ENCODE peak calls at places on chromosome X, in four cellular contexts. One of them, this sample, is unnamed.

GRCh38 chrX:104113237-104113965 is 1.1 kb downstream of the ZCCHC18 start:
- DNase-seq in fibroblast of mammary gland: peak; percentile 38
- DNase-seq in psoas muscle: peak; percentile 59
- DNase-seq in neural crest cell: peak; percentile 36
- DNase-seq in this sample: no peak

GRCh38 chrX:45824471-45824870 is 623.8 kb upstream of the DIPK2B start:
- DNase-seq in psoas muscle: no peak
- DNase-seq in fibroblast of mammary gland: peak; percentile 95
- DNase-seq in neural crest cell: no peak
- DNase-seq in this sample: no peak

GRCh38 chrX:81336455-81337144 is 134.7 kb downstream of the SH3BGRL start:
- DNase-seq in neural crest cell: no peak
- DNase-seq in fibroblast of mammary gland: no peak
- DNase-seq in psoas muscle: no peak
- DNase-seq in this sample: no peak

GRCh38 chrX:54043696-54044125 is 562 bp downstream of the PHF8 start:
- DNase-seq in fibroblast of mammary gland: peak; percentile 17
- DNase-seq in neural crest cell: no peak
- DNase-seq in psoas muscle: no peak
- DNase-seq in this sample: no peak

GRCh38 chrX:23756165-23756564 is 13.1 kb upstream of the ACOT9 start:
- DNase-seq in psoas muscle: peak; percentile 56
- DNase-seq in neural crest cell: peak; percentile 76
- DNase-seq in fibroblast of mammary gland: peak; percentile 61
- DNase-seq in this sample: peak; percentile 62

GRCh38 chrX:79161655-79162054 is 17.2 kb downstream of the GPR174 start:
- DNase-seq in psoas muscle: no peak
- DNase-seq in fibroblast of mammary gland: no peak
- DNase-seq in neural crest cell: no peak
- DNase-seq in this sample: no peak

GRCh38 chrX:140343226-140343873 is 161.5 kb downstream of the SOX3 start:
- DNase-seq in fibroblast of mammary gland: no peak
- DNase-seq in neural crest cell: no peak
- DNase-seq in psoas muscle: no peak
- DNase-seq in this sample: no peak

GRCh38 chrX:16643160-16643559 is 6.8 kb upstream of the S100G start:
- DNase-seq in fibroblast of mammary gland: peak; percentile 50
- DNase-seq in neural crest cell: no peak
- DNase-seq in psoas muscle: no peak
- DNase-seq in this sample: no peak

GRCh38 chrX:13898084-13898483 is 81.2 kb upstream of the GPM6B start:
- DNase-seq in psoas muscle: no peak
- DNase-seq in fibroblast of mammary gland: peak; percentile 89
- DNase-seq in neural crest cell: no peak
- DNase-seq in this sample: no peak

GRCh38 chrX:155632424-155633100 is 19.8 kb upstream of the TMLHE start:
- DNase-seq in fibroblast of mammary gland: no peak
- DNase-seq in psoas muscle: no peak
- DNase-seq in neural crest cell: no peak
- DNase-seq in this sample: no peak

GRCh38 chrX:120485562-120486520 is 16.7 kb upstream of the LAMP2 start:
- DNase-seq in fibroblast of mammary gland: peak; percentile 87
- DNase-seq in neural crest cell: peak; percentile 49
- DNase-seq in psoas muscle: peak; percentile 88
- DNase-seq in this sample: no peak

GRCh38 chrX:18639280-18639679 is 32.6 kb downstream of the RS1 start:
- DNase-seq in fibroblast of mammary gland: no peak
- DNase-seq in psoas muscle: no peak
- DNase-seq in neural crest cell: no peak
- DNase-seq in this sample: no peak

GRCh38 chrX:25131055-25131454 is 115.3 kb upstream of the ARX start:
- DNase-seq in neural crest cell: no peak
- DNase-seq in psoas muscle: no peak
- DNase-seq in fibroblast of mammary gland: peak; percentile 9
- DNase-seq in this sample: no peak

GRCh38 chrX:80335062-80335830 is 85.0 kb upstream of the TENT5D start:
- DNase-seq in psoas muscle: peak; percentile 61
- DNase-seq in fibroblast of mammary gland: peak; percentile 14
- DNase-seq in neural crest cell: no peak
- DNase-seq in this sample: no peak

GRCh38 chrX:81259008-81259713 is 57.3 kb downstream of the SH3BGRL start:
- DNase-seq in fibroblast of mammary gland: peak; percentile 38
- DNase-seq in neural crest cell: no peak
- DNase-seq in psoas muscle: no peak
- DNase-seq in this sample: no peak

DNA sequence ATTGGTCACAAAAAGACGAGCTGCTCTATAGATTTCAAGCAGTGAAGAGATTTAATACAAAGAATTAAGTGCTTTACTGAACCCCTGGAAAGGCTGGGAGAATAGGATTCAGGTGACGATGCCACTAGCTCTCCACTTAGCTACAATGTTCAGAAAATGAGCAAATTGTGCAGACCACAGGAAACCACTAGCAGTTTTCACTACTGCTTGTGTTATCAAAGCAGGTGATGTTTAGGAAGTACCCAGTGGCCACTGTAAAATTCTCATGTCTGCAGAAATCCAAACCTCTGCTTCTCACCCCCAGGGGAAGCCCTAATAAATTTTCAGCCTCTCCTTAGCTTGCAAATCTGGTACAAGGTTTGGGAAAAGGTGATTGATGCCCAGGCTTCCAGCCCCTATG is 165.1 kb downstream of the IL1RAPL1 start:
- DNase-seq in neural crest cell: no peak
- DNase-seq in fibroblast of mammary gland: no peak
- DNase-seq in psoas muscle: no peak
- DNase-seq in this sample: no peak
- TF ChIP-seq CTCF in neural crest cell: no peak
- TF ChIP-seq CTCF in fibroblast of mammary gland: no peak
- TF ChIP-seq CTCF in psoas muscle: no peak
- TF ChIP-seq CTCF in this sample: no peak

GRCh38 chrX:73768120-73768519 is 205.1 kb downstream of the CHIC1 start:
- DNase-seq in fibroblast of mammary gland: no peak
- DNase-seq in psoas muscle: no peak
- DNase-seq in neural crest cell: no peak
- DNase-seq in this sample: no peak

GRCh38 chrX:73767017-73767416 is 204.0 kb downstream of the CHIC1 start:
- DNase-seq in neural crest cell: no peak
- DNase-seq in psoas muscle: no peak
- DNase-seq in fibroblast of mammary gland: no peak
- DNase-seq in this sample: no peak

GRCh38 chrX:73768886-73769285 is 205.9 kb downstream of the CHIC1 start:
- DNase-seq in neural crest cell: no peak
- DNase-seq in fibroblast of mammary gland: no peak
- DNase-seq in psoas muscle: no peak
- DNase-seq in this sample: no peak

DNA sequence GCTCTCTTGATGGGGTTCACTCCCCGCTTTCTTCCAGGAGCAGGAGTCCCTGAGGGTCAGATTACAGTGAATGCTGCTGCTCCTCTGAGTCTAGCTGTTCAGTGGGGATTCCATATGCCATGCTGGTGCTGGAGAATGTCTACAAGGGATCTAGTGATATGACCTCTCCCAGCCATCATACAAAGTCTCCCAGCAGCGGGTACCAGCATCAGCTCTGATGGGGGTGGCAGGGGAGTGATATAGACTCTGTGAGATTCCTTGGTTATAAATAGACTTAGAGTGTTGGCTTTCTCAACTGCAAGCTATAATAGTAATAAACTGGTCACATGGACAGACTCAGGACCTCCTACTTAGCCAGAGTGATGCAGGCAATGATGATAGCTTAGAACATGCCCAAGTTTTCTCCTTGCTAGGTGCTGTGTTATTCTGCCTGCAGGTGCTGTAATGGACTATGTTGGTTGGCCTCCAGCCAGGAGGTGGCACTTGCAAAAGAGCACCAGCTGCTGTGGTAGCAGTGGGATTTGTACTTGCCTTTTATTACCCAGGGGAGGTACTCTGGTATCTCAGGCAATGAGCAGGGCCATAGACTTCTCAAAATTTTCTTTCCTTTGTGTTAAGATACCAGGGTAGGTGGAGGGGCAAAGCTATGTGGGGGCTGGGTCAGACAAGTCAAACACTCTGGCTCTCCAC is 202.9 kb downstream of the CHIC1 start:
- DNase-seq in fibroblast of mammary gland: no peak
- DNase-seq in psoas muscle: no peak
- DNase-seq in neural crest cell: no peak
- DNase-seq in this sample: no peak
- TF ChIP-seq CTCF in fibroblast of mammary gland: no peak
- TF ChIP-seq CTCF in psoas muscle: no peak
- TF ChIP-seq CTCF in neural crest cell: no peak
- TF ChIP-seq CTCF in this sample: no peak

DNA sequence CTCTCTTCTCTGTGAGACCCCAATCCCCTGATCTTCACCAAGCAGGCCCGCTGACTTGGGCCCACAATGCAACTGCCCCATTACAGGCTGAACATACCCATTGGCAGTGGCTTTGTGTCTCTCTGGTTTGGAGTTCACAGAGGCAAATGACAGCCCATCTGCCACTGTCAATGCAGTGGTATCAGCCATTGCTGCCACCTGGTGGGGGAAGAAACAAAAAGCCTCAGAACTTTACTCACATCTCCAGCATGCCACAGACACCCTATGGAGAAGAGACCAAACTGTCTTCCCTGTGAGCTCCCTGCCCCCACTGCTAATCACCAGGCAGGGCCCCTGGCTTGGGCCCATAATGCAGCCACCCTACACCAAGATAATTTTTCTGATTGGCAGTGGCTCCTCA is 729.3 kb upstream of the ACTRT1 start:
- DNase-seq in psoas muscle: no peak
- DNase-seq in neural crest cell: peak; percentile 47
- DNase-seq in fibroblast of mammary gland: no peak
- DNase-seq in this sample: no peak
- TF ChIP-seq CTCF in psoas muscle: peak; percentile 4
- TF ChIP-seq CTCF in neural crest cell: peak; percentile 61
- TF ChIP-seq CTCF in fibroblast of mammary gland: no peak
- TF ChIP-seq CTCF in this sample: no peak

DNA sequence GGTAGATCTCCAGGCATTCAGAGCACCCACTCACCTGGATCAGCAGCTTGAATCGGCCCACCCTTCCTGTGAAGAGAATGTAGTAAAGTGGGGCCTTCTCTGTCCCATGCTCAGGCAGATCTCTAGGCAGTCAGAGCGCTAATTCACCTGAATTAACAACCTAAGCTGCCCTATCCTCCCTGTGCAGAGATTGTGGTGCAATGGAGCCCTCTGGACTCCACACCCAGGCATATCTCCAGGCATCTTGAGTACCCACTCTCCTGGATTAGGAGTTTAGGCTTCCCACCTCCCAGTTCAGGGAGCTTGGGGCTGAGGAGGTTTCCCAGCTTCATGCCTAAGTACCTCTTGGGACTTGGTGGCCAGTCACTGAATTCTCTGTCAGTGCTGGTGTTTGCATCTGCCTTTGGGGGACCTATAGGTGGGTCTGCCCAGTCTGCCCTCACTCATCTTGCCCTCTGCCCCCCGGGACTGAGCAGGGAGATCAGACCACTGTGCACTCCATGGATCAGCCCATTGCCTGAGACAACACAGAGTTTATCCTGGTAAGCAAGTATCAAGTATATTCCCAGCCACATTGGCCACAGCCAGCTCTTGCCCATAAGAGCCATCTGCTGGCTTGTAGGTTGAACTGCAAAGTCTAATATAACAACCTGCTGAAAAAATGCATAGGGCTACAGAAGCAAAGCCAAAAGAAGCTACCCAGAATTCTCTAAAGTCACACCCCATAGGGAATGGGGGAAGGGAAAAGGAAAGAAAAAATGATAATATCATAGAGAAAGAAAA is 372.9 kb downstream of the KLHL13 start:
- DNase-seq in neural crest cell: no peak
- DNase-seq in fibroblast of mammary gland: peak; percentile 1
- DNase-seq in psoas muscle: no peak
- DNase-seq in this sample: no peak
- TF ChIP-seq CTCF in neural crest cell: peak; percentile 57
- TF ChIP-seq CTCF in fibroblast of mammary gland: peak; percentile 9
- TF ChIP-seq CTCF in psoas muscle: no peak
- TF ChIP-seq CTCF in this sample: no peak

DNA sequence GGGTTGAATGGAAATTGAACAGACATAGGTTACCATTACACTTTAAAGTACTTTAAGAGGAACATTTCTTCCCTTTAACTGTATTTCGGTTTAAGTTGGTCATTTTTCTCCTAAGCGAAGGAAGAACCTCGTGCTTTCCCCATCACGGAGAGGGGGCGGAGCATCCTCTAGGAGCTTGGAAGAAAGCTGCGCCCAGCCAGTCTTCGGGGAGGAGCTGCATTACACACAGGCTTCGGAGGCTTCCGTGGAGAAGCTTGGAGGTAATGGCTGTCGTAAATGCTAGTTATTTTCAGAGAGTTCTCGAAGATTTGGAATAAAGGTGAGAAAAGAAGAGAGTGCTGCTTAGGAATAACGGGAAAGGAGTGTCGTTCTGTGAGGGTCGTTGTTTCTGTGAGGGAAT is at the start of gene PWWP3B:
- DNase-seq in psoas muscle: peak; percentile 48
- DNase-seq in neural crest cell: peak; percentile 21
- DNase-seq in fibroblast of mammary gland: peak; percentile 37
- DNase-seq in this sample: no peak
- TF ChIP-seq CTCF in psoas muscle: no peak
- TF ChIP-seq CTCF in neural crest cell: no peak
- TF ChIP-seq CTCF in fibroblast of mammary gland: no peak
- TF ChIP-seq CTCF in this sample: no peak

GRCh38 chrX:107565916-107566602 is 62.3 kb upstream of the PRPS1 start:
- DNase-seq in psoas muscle: no peak
- DNase-seq in neural crest cell: peak; percentile 2
- DNase-seq in fibroblast of mammary gland: peak; percentile 52
- DNase-seq in this sample: no peak

GRCh38 chrX:107563851-107564250 is 64.5 kb upstream of the PRPS1 start:
- DNase-seq in neural crest cell: no peak
- DNase-seq in fibroblast of mammary gland: no peak
- DNase-seq in psoas muscle: no peak
- DNase-seq in this sample: no peak

GRCh38 chrX:107565005-107565404 is 63.3 kb upstream of the PRPS1 start:
- DNase-seq in psoas muscle: no peak
- DNase-seq in neural crest cell: no peak
- DNase-seq in fibroblast of mammary gland: no peak
- DNase-seq in this sample: no peak

GRCh38 chrX:107566603-107567262 is 61.6 kb upstream of the PRPS1 start:
- DNase-seq in psoas muscle: no peak
- DNase-seq in fibroblast of mammary gland: no peak
- DNase-seq in neural crest cell: no peak
- DNase-seq in this sample: no peak

DNA sequence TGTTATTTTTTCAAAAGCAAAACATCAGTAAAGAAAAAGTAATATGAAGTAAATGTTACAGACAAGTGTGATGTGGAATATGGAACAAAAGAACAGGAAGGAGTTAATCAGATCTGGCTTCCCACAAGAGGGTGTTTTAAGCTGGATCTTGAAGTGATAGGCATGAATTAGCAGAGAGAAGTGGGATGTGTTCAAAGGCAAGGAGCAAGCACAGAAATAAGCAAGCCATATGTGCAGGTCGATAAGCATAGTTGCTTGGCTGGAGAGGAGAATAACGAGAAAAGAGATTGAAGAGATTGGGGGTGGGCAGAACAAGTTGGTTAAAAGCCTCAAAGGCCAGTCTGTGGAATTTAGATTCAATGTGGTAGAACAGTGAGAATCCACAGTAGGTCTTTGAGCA is 60.9 kb upstream of the PRPS1 start:
- DNase-seq in psoas muscle: no peak
- DNase-seq in neural crest cell: no peak
- DNase-seq in fibroblast of mammary gland: no peak
- DNase-seq in this sample: no peak
- TF ChIP-seq CTCF in psoas muscle: no peak
- TF ChIP-seq CTCF in neural crest cell: no peak
- TF ChIP-seq CTCF in fibroblast of mammary gland: no peak
- TF ChIP-seq CTCF in this sample: no peak

GRCh38 chrX:153490217-153490616 is 4.6 kb upstream of the BGN start:
- DNase-seq in fibroblast of mammary gland: no peak
- DNase-seq in neural crest cell: no peak
- DNase-seq in psoas muscle: no peak
- DNase-seq in this sample: no peak
- TF ChIP-seq CTCF in fibroblast of mammary gland: no peak
- TF ChIP-seq CTCF in neural crest cell: no peak
- TF ChIP-seq CTCF in psoas muscle: no peak
- TF ChIP-seq CTCF in this sample: no peak

This sample was measured in omental fat pad.